ENCODE peak calls at places on chromosome X, in seven cellular contexts. K is cardiac fibroblast, Q is mucosa of descending colon, S is fibroblast of lung, V is neural crest cell, T is HFF-Myc, P is left lung. L is an unnamed sample.
A peak's percentile ranks its signal among the peaks of the same experiment; 100 is the strongest.

GRCh38 chrX:10110316-10110932 is 46.4 kb upstream of the CLCN4 start:
- DNase-seq in Q (no peak), S (no peak), T (no peak), P (no peak), V (no peak), K (no peak), L (no peak)

GRCh38 chrX:46961574-46962279 is 49.5 kb downstream of the JADE3 start:
- DNase-seq in S (no peak), V (no peak), T (no peak), K (no peak), P (no peak), Q (no peak), L (no peak)

GRCh38 chrX:17595456-17596035 is 141.7 kb upstream of the SCML1 start:
- DNase-seq in S (peak; percentile 52), P (no peak), V (no peak), Q (no peak), T (no peak), K (peak; percentile 60), L (peak; percentile 56)

GRCh38 chrX:121172703-121173102 is 125.3 kb downstream of the GLUD2 start:
- DNase-seq in P (no peak), V (no peak), K (no peak), Q (no peak), S (no peak), T (no peak), L (no peak)

GRCh38 chrX:7068939-7069367 is 78.6 kb upstream of the STS start:
- DNase-seq in P (no peak), V (no peak), S (no peak), Q (no peak), K (no peak), T (no peak), L (no peak)

GRCh38 chrX:20529301-20529700 is 262.6 kb upstream of the RPS6KA3 start:
- DNase-seq in P (no peak), Q (no peak), T (no peak), V (no peak), K (no peak), S (no peak), L (no peak)

GRCh38 chrX:15343075-15343476 is 7.8 kb upstream of the PIGA start:
- DNase-seq in T (no peak), Q (no peak), K (peak; percentile 65), S (peak; percentile 83), V (no peak), P (no peak), L (peak; percentile 48)

GRCh38 chrX:97751735-97752134 is 868.0 kb downstream of the RPA4 start:
- DNase-seq in P (no peak), S (no peak), K (no peak), T (no peak), V (no peak), Q (no peak), L (no peak)

GRCh38 chrX:71216446-71216845 is 6.6 kb upstream of the GJB1 start:
- DNase-seq in V (no peak), K (no peak), Q (peak; percentile 27), T (no peak), S (no peak), P (no peak), L (no peak)

GRCh38 chrX:139851730-139852129 is 81.1 kb downstream of the ATP11C start:
- DNase-seq in T (no peak), K (no peak), Q (no peak), V (no peak), P (no peak), S (no peak), L (peak; percentile 50)

DNA sequence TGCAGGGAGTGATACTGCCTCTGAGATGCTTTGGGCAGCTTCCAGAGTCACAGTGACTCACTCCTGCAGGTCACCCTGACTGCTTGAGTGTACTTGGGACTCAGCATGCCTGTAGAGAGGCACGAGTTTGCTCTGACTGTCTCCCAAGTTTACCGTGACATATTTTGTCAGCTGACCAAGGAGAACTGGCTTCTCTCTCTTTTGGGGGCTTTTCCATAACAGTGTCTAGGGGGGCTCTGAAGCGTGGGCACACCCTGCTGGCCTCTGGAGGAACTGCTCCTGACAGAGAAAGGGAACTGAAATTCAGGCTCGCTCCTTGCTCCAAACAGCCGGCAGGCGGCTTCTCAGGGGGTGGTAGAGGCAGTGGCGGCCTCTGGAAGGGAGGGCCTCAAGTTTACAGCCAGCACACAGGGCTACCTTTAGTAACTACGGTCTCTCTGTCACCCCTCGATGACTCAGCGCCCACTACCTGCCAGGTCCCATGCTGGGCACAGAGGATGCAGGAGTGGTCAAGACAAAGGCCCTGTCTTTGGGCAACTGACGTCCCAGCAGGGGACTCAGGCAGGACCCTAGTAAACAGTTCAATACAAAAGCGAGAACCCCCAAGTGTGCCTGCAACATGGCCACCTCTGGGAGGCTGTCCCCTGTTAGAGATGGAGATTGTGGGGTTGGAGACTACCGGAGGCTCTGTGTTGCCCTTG is 17.8 kb downstream of the ZNF185 start:
- DNase-seq in P (no peak), Q (no peak), V (peak; percentile 44), K (peak; percentile 48), S (peak; percentile 42), T (no peak), L (peak; percentile 35)
- TF ChIP-seq CTCF in P (no peak), Q (no peak), V (peak; percentile 69), K (peak; percentile 61), S (peak; percentile 66), T (peak; percentile 59), L (peak; percentile 59)

GRCh38 chrX:30589146-30589888 is 11.8 kb upstream of the TASL start:
- DNase-seq in T (no peak), P (no peak), V (no peak), K (no peak), Q (no peak), S (no peak), L (no peak)

GRCh38 chrX:30592846-30593245 is 15.3 kb upstream of the TASL start:
- DNase-seq in K (no peak), Q (no peak), V (no peak), P (no peak), S (no peak), T (no peak), L (no peak)

GRCh38 chrX:30597258-30598012 is 19.9 kb upstream of the TASL start:
- DNase-seq in T (no peak), P (no peak), K (no peak), S (no peak), Q (no peak), V (no peak), L (no peak)

GRCh38 chrX:30590368-30590767 is 12.8 kb upstream of the TASL start:
- DNase-seq in K (no peak), Q (no peak), V (no peak), S (no peak), T (no peak), P (no peak), L (no peak)

GRCh38 chrX:30593435-30594200 is 16.1 kb upstream of the TASL start:
- DNase-seq in V (no peak), T (no peak), S (no peak), K (no peak), Q (no peak), P (no peak), L (no peak)
- TF ChIP-seq CTCF in V (no peak), T (no peak), S (no peak), K (no peak), Q (no peak), P (no peak), L (no peak)

DNA sequence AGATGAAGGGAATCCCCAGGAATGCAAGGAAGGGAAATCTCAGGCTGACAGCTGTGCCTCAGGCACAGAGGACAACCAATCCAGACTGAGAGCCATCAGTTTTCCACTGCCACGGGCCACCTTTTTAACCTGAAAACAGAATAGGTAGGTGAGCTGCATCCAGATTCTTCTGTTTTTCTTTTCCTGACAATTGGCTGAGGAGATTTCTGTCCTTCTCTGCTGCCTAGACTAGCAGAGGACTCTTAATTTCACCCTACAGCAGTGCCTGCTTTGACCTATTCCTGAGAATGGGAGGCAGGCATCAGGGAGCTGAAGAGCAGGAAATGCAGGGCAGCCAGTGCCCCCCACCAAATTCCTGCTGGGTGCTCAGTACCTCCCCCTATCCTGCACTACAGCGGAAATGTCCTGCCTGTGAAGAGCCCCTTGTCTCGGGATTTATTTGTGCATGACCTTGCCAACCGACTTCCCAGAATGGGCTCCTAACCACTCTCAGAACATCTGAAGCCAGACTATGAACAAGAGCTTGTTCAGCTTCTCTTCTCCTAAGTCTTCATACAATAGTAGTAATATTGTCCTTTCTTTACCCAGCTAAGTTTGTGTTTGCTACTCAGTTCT is 65.1 kb downstream of the CASK start:
- DNase-seq in K (no peak), Q (no peak), T (no peak), S (no peak), V (no peak), P (no peak), L (no peak)
- TF ChIP-seq CTCF in K (no peak), Q (no peak), T (no peak), S (no peak), V (no peak), P (no peak), L (no peak)

DNA sequence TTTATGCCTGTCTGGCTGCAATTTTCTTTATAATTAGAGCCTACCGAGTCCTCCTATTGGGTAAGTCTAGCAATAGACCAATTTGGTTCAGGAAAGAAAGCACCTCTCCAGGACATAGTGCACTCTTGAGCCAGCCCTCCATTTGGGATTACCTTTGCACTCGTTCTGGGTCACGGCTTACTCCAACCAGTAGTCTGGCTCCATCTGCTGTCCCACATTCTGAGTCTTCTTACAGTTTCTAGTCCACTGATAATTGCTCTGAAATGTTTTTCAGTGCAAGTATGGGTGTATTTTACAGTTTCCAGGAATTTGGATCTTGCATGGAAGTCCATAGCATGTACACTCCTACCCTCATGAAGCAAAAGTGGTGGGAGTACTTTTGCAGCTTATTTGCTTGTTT is 34.8 kb upstream of the USP51 start:
- DNase-seq in S (peak; percentile 2), K (no peak), P (no peak), Q (no peak), T (no peak), V (no peak), L (no peak)
- TF ChIP-seq CTCF in S (no peak), K (no peak), P (no peak), Q (no peak), T (no peak), V (no peak), L (no peak)

DNA sequence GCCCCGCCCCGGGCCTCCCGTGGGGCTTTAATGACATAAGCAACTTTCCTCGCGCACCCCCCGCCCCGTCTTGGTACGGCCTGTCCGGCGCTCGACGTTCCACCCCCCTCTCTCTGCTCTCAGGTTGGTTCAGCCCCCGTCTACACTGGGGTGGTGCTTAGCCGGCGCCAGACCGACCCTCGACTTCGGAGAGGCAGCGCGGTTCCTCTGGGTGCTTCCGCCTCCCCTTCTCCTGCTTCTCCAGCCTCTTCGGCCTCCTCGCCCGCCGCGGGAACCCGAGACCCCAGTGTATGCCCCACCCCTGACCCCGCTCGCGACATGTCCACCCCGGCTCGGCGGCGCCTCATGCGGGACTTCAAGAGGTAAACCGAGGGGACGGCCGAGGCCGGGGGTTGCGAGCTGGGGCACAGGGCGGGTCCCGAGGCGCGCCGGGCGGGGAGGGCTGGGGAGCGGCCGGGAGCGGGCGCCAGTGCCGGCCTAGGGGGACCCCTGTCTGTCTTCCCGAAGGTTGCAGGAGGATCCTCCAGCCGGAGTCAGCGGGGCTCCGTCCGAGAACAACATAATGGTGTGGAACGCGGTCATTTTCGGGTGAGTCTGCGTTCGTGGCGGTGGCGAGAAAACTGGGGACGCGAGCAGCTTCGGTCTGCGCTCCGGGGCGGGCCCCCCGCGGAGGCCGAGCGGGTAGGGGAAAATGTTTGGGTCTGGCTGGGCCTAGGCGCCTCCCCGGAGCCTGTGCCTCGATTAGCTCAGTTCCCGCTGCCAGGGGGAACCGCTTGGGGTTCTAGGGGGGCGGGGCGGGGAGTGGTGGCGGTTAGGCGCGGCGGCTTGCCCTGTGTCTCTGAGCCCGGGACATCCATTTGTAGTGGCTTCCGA is at the start of gene UBE2A:
- DNase-seq in S (peak; percentile 90), K (peak; percentile 93), T (peak; percentile 50), Q (peak; percentile 91), V (peak; percentile 76), P (peak; percentile 95), L (peak; percentile 80)
- TF ChIP-seq CTCF in S (peak; percentile 27), K (peak; percentile 29), T (peak; percentile 18), Q (peak; percentile 24), V (peak; percentile 32), P (no peak), L (peak; percentile 65)